ENCODE peak calls at places on chromosomes 13 and 19, in six cellular contexts. Y is IMR-90, X is tibial nerve, V is stomach, Z is uterus, F is A549. A is an unnamed sample.

GRCh38 chr13:79450110-79450509 is 30.8 kb upstream of the NDFIP2 start:
- DNase-seq in F (no peak), X (no peak), Y (no peak), V (no peak), Z (no peak), A (no peak)

GRCh38 chr19:52665529-52665928 is 27.4 kb upstream of the ZNF83 start:
- DNase-seq in F (no peak), Z (no peak), Y (peak), V (no peak), X (no peak), A (no peak)

GRCh38 chr13:98315466-98315865 is 138.4 kb upstream of the RNF113B start:
- DNase-seq in V (no peak), Z (no peak), F (no peak), Y (peak), X (no peak), A (no peak)

GRCh38 chr13:100235311-100235901 is 146.5 kb downstream of the PCCA start:
- DNase-seq in Z (no peak), Y (peak), V (no peak), X (no peak), F (peak), A (peak)

GRCh38 chr13:25971499-25972145 is 80.2 kb downstream of the SHISA2 start:
- DNase-seq in Z (no peak), V (no peak), X (no peak), Y (no peak), F (no peak), A (no peak)

GRCh38 chr13:26616126-26616525 is 58.6 kb downstream of the WASF3 start:
- DNase-seq in X (no peak), Z (no peak), Y (peak), F (no peak), V (no peak), A (no peak)

GRCh38 chr19:33040994-33041827 is 23.5 kb downstream of the RHPN2 start:
- DNase-seq in Y (no peak), Z (no peak), V (peak), F (peak), X (no peak), A (no peak)

GRCh38 chr13:60788156-60788829 is 391.3 kb downstream of the TDRD3 start:
- DNase-seq in Y (no peak), V (no peak), X (no peak), Z (peak), F (no peak), A (no peak)

GRCh38 chr13:49760555-49760954 is 31.9 kb downstream of the KPNA3 start:
- DNase-seq in V (no peak), Y (no peak), Z (no peak), F (no peak), X (no peak), A (no peak)

GRCh38 chr19:38841787-38842438 is 7.9 kb downstream of the HNRNPL start:
- DNase-seq in Y (no peak), V (no peak), Z (no peak), F (no peak), X (no peak), A (no peak)

GRCh38 chr19:35357867-35358573 is at the start of gene FFAR3:
- DNase-seq in V (peak), X (no peak), Z (no peak), F (no peak), Y (peak), A (no peak)

GRCh38 chr13:48175200-48175599 is 57.8 kb upstream of the ITM2B start:
- DNase-seq in V (no peak), X (no peak), Z (no peak), Y (no peak), F (no peak), A (no peak)

GRCh38 chr19:21851596-21852345 is 15.8 kb upstream of the ZNF43 start:
- DNase-seq in Z (peak), X (peak), F (peak), Y (peak), V (peak), A (peak)

GRCh38 chr13:85074543-85075313 is 724.5 kb downstream of the SLITRK6 start:
- DNase-seq in V (no peak), Z (no peak), F (no peak), Y (no peak), X (no peak), A (no peak)

GRCh38 chr13:47109028-47109427 is 212.2 kb upstream of the HTR2A start:
- DNase-seq in V (peak), Y (no peak), X (no peak), F (no peak), Z (no peak), A (no peak)

GRCh38 chr19:40604647-40605200 is 3.6 kb downstream of the LTBP4 start:
- DNase-seq in Y (no peak), Z (no peak), V (no peak), X (no peak), F (peak), A (no peak)

GRCh38 chr13:32415019-32415418 is 12.9 kb downstream of the N4BP2L1 start:
- DNase-seq in V (no peak), Y (no peak), Z (no peak), X (no peak), F (peak), A (no peak)

GRCh38 chr13:40502236-40502635 is 164.2 kb downstream of the FOXO1 start:
- DNase-seq in Z (no peak), Y (no peak), V (no peak), X (no peak), F (no peak), A (no peak)

GRCh38 chr19:15238639-15239155 is 6.4 kb upstream of the EPHX3 start:
- DNase-seq in Y (no peak), X (no peak), F (no peak), Z (no peak), V (no peak), A (no peak)

GRCh38 chr13:109883181-109884180 is 97.1 kb upstream of the IRS2 start:
- DNase-seq in Y (no peak), X (no peak), F (no peak), Z (no peak), V (no peak), A (no peak)

GRCh38 chr13:109884462-109884861 is 98.1 kb upstream of the IRS2 start:
- DNase-seq in Y (no peak), F (no peak), V (no peak), Z (no peak), X (no peak), A (no peak)

GRCh38 chr13:109881347-109881725 is 95.0 kb upstream of the IRS2 start:
- DNase-seq in X (no peak), Y (no peak), F (no peak), Z (no peak), V (no peak), A (no peak)

GRCh38 chr13:109881961-109882558 is 95.7 kb upstream of the IRS2 start:
- DNase-seq in V (no peak), Y (no peak), F (no peak), Z (no peak), X (no peak), A (no peak)

DNA sequence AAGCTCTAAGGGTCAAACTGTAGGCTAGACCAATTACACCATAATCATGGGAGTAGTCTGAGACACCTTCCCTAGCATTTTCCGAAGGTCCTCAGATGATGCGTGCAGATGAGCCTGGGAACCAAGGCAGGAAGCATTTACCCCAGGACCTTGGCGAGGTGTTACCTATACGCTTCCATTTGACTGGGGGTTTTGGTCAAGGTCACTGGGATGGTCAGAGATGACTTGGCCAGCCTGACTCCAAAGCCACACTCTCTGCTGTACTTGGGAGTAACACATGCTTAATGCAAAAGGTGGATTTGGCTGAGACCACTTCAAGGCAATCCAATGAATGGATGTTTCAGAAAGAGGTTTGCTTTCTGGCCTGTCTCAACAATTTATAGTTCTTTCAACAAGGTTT is 98.9 kb upstream of the IRS2 start:
- DNase-seq in F (no peak), Y (no peak), X (no peak), V (no peak), Z (no peak), A (no peak)
- TF ChIP-seq POLR2A in F (no peak), Y (no peak), X (no peak), V (no peak), Z (no peak), A (no peak)

GRCh38 chr19:49451430-49452181 is at the start of gene PIH1D1:
- DNase-seq in Z (peak), V (peak), Y (peak), X (peak), F (peak), A (peak)
- TF ChIP-seq POLR2A in Z (peak), V (no peak), Y (peak), X (no peak), F (peak), A (peak)

DNA sequence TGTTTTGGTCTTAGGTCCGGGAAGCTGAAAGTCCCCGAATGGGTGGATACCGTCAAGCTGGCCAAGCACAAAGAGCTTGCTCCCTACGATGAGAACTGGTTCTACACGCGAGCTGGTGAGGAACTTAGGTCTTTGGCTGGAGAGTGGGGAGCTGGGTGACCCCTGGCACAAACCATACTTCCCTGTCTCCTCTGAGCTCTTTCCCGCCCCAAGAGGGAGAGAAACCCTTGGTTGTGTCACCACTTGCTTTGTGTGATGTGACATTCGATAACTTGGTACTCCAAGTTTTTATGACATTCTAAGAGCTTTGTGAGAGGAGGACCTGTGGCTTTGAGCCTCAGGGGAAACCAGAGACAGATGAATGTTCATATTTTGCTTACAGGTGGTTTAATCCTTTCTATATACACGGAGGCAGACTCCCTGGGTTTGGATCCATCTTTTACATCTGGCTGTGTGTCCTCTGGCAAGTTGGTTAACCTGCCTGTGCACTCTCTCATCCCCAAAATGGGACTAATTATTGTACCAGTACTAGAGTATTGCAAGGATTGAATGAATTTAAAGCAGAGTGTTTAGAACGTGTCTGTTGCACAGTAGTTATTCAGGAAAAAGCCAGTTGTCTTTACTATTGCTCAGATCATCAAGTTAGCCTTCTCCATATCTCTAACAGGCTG is 1.2 kb downstream of the RPS19 start:
- DNase-seq in Y (no peak), F (no peak), V (no peak), Z (no peak), X (no peak), A (no peak)
- TF ChIP-seq POLR2A in Y (no peak), F (no peak), V (no peak), Z (no peak), X (no peak), A (no peak)

GRCh38 chr13:112885782-112886268 is 83.2 kb upstream of the MCF2L start:
- DNase-seq in X (peak), V (peak), Z (peak), Y (peak), F (peak), A (peak)
- TF ChIP-seq POLR2A in X (no peak), V (no peak), Z (no peak), Y (no peak), F (peak), A (peak)

GRCh38 chr19:1654178-1654792 is 1.9 kb upstream of the TCF3 start:
- DNase-seq in X (no peak), Y (no peak), V (no peak), Z (no peak), F (no peak), A (no peak)

GRCh38 chr19:1651061-1651547 is 1.3 kb downstream of the TCF3 start:
- DNase-seq in Z (no peak), X (no peak), V (no peak), F (no peak), Y (peak), A (no peak)

GRCh38 chr19:1653300-1653628 is 849 bp upstream of the TCF3 start:
- DNase-seq in Y (no peak), Z (no peak), F (no peak), V (no peak), X (peak), A (no peak)

GRCh38 chr19:1651548-1652394 is 644 bp downstream of the TCF3 start:
- DNase-seq in Y (peak), F (no peak), X (no peak), V (no peak), Z (peak), A (no peak)

DNA sequence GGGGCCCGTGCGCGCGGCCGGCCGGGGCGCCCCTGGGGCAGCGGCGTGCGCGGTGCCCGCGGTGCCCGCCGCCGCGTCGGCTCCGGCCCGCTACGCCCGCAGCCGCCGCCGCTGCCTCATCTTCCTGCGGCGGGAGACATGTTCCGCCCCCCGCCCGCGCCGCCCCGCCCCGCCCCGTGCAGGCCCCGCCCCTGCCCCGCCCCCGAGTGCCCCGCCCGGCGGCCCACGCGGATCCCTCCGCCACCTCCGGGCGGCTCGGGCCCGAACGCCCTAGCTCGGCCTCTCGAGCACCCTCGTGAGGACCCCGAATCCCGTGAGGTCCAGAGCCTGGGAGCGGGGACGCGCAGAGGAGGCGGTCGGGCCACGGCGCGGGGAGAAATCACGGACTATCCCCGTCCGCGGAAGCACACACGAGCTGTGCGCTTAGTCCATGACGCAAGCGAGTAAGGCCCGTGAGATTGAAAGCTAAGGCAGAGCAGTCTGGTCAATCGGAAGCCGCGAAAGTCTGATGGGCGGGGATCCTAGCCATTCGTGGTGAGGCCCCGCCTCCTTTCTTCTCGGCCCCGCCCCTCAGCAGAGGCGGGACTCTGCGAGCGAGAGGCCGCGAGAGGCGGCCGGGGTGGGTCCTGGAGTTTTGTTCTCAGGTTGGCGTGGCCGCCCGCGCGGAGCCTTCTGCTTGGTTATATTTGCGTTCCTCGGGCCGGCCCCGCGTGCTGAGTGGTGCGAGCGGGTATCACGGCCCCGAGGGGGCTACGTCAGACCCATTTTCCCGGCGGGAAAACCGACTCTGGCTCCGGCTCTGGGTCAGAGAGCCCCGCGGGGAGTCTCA is at the start of gene TCF3:
- DNase-seq in V (peak), Y (peak), Z (peak), F (peak), X (peak), A (peak)
- TF ChIP-seq POLR2A in V (no peak), Y (no peak), Z (peak), F (peak), X (no peak), A (peak)